ENCODE peak calls at places on chromosomes 12 and 14, in ten cellular contexts. One of them, this sample, is unnamed.
A peak's percentile ranks its signal among the peaks of the same experiment; 100 is the strongest.

GRCh38 chr12:45348311-45348710 is 132.4 kb downstream of the ANO6 start:
- DNase-seq in hepatocyte: no peak
- DNase-seq in thoracic aorta: no peak
- DNase-seq in spleen: no peak
- DNase-seq in PC-3: no peak
- DNase-seq in CD8-positive, alpha-beta T cell: no peak
- DNase-seq in IMR-90: no peak
- DNase-seq in tibial artery: no peak
- DNase-seq in pancreas: no peak
- DNase-seq in endodermal cell: no peak
- DNase-seq in this sample: no peak

GRCh38 chr12:70271025-70271424 is 27.8 kb downstream of the CNOT2 start:
- DNase-seq in hepatocyte: peak; percentile 11
- DNase-seq in thoracic aorta: no peak
- DNase-seq in spleen: no peak
- DNase-seq in PC-3: no peak
- DNase-seq in CD8-positive, alpha-beta T cell: no peak
- DNase-seq in IMR-90: no peak
- DNase-seq in tibial artery: no peak
- DNase-seq in pancreas: no peak
- DNase-seq in endodermal cell: no peak
- DNase-seq in this sample: no peak

GRCh38 chr14:76467843-76468242 is 91.9 kb downstream of the ESRRB start:
- DNase-seq in hepatocyte: peak; percentile 36
- DNase-seq in thoracic aorta: no peak
- DNase-seq in spleen: no peak
- DNase-seq in PC-3: no peak
- DNase-seq in CD8-positive, alpha-beta T cell: no peak
- DNase-seq in IMR-90: no peak
- DNase-seq in tibial artery: no peak
- DNase-seq in pancreas: no peak
- DNase-seq in endodermal cell: no peak
- DNase-seq in this sample: no peak

GRCh38 chr12:93245543-93245942 is 132.2 kb upstream of the NUDT4 start:
- DNase-seq in hepatocyte: no peak
- DNase-seq in thoracic aorta: no peak
- DNase-seq in spleen: peak; percentile 84
- DNase-seq in PC-3: no peak
- DNase-seq in CD8-positive, alpha-beta T cell: peak; percentile 51
- DNase-seq in IMR-90: no peak
- DNase-seq in tibial artery: no peak
- DNase-seq in pancreas: no peak
- DNase-seq in endodermal cell: peak; percentile 67
- DNase-seq in this sample: peak; percentile 59

GRCh38 chr12:69985656-69986055 is 160.6 kb downstream of the MYRFL start:
- DNase-seq in hepatocyte: no peak
- DNase-seq in thoracic aorta: no peak
- DNase-seq in spleen: no peak
- DNase-seq in PC-3: peak; percentile 56
- DNase-seq in CD8-positive, alpha-beta T cell: no peak
- DNase-seq in IMR-90: no peak
- DNase-seq in tibial artery: no peak
- DNase-seq in pancreas: no peak
- DNase-seq in endodermal cell: peak; percentile 91
- DNase-seq in this sample: no peak

GRCh38 chr12:42641231-42641630 is 51.7 kb upstream of the PRICKLE1 start:
- DNase-seq in hepatocyte: peak; percentile 9
- DNase-seq in thoracic aorta: no peak
- DNase-seq in spleen: no peak
- DNase-seq in PC-3: no peak
- DNase-seq in CD8-positive, alpha-beta T cell: no peak
- DNase-seq in IMR-90: peak; percentile 46
- DNase-seq in tibial artery: no peak
- DNase-seq in pancreas: no peak
- DNase-seq in endodermal cell: no peak
- DNase-seq in this sample: no peak

GRCh38 chr14:106844608-106845285 is 1318.4 kb downstream of the TMEM121 start:
- DNase-seq in hepatocyte: no peak
- DNase-seq in thoracic aorta: no peak
- DNase-seq in spleen: peak; percentile 96
- DNase-seq in PC-3: peak; percentile 51
- DNase-seq in CD8-positive, alpha-beta T cell: peak; percentile 82
- DNase-seq in IMR-90: no peak
- DNase-seq in tibial artery: peak; percentile 53
- DNase-seq in pancreas: peak; percentile 76
- DNase-seq in endodermal cell: no peak
- DNase-seq in this sample: peak; percentile 72

GRCh38 chr14:89425931-89426330 is 8.9 kb upstream of the FOXN3 start:
- DNase-seq in hepatocyte: peak; percentile 39
- DNase-seq in thoracic aorta: no peak
- DNase-seq in spleen: no peak
- DNase-seq in PC-3: peak; percentile 91
- DNase-seq in CD8-positive, alpha-beta T cell: no peak
- DNase-seq in IMR-90: peak; percentile 99
- DNase-seq in tibial artery: peak; percentile 56
- DNase-seq in pancreas: no peak
- DNase-seq in endodermal cell: no peak
- DNase-seq in this sample: no peak

GRCh38 chr12:82314406-82314892 is 43.7 kb downstream of the CCDC59 start:
- DNase-seq in hepatocyte: peak; percentile 77
- DNase-seq in thoracic aorta: no peak
- DNase-seq in spleen: no peak
- DNase-seq in PC-3: peak; percentile 36
- DNase-seq in CD8-positive, alpha-beta T cell: no peak
- DNase-seq in IMR-90: no peak
- DNase-seq in tibial artery: no peak
- DNase-seq in pancreas: peak; percentile 54
- DNase-seq in endodermal cell: peak; percentile 92
- DNase-seq in this sample: no peak

GRCh38 chr14:41609704-41610183 is 3.1 kb downstream of the LRFN5 start:
- DNase-seq in hepatocyte: peak; percentile 87
- DNase-seq in thoracic aorta: no peak
- DNase-seq in spleen: peak; percentile 77
- DNase-seq in PC-3: peak; percentile 56
- DNase-seq in CD8-positive, alpha-beta T cell: no peak
- DNase-seq in IMR-90: peak; percentile 58
- DNase-seq in tibial artery: peak; percentile 32
- DNase-seq in pancreas: no peak
- DNase-seq in endodermal cell: peak; percentile 94
- DNase-seq in this sample: no peak

GRCh38 chr14:92969470-92970232 is 46.7 kb downstream of the CHGA start:
- DNase-seq in hepatocyte: no peak
- DNase-seq in thoracic aorta: no peak
- DNase-seq in spleen: peak; percentile 64
- DNase-seq in PC-3: no peak
- DNase-seq in CD8-positive, alpha-beta T cell: no peak
- DNase-seq in IMR-90: no peak
- DNase-seq in tibial artery: no peak
- DNase-seq in pancreas: no peak
- DNase-seq in endodermal cell: no peak
- DNase-seq in this sample: no peak

DNA sequence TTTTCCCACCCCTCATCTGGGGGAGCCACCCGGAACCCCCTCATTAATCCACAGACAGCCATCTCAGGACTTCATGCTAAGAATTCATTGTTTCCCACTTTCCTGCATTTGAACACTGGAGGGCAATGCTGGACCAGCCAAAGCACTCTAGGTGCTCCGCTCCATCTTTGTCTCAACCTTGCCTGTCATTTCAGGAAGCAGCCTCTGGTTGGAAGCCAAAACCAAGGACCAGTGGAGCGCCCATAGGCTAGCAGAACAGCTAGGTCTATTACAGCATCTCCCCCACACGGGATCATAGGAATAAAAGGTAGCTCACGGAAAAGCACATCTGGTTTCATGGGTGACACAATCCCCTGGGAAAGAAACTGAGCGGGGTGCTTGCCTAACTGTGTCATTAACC is 197.1 kb downstream of the DAD1 start:
- DNase-seq in hepatocyte: peak; percentile 78
- DNase-seq in thoracic aorta: no peak
- DNase-seq in spleen: peak; percentile 77
- DNase-seq in PC-3: peak; percentile 85
- DNase-seq in CD8-positive, alpha-beta T cell: no peak
- DNase-seq in IMR-90: peak; percentile 65
- DNase-seq in tibial artery: peak; percentile 40
- DNase-seq in pancreas: peak; percentile 55
- DNase-seq in endodermal cell: peak; percentile 85
- DNase-seq in this sample: no peak
- H3K4me1 ChIP-seq in hepatocyte: peaks cover 5% of the 10 kb centered on the region
- H3K4me1 ChIP-seq in thoracic aorta: peaks cover 3% of the 10 kb centered on the region
- H3K4me1 ChIP-seq in spleen: no peaks in the 10 kb centered on the region
- H3K4me1 ChIP-seq in PC-3: peaks cover 55% of the 10 kb centered on the region
- H3K4me1 ChIP-seq in CD8-positive, alpha-beta T cell: no peaks in the 10 kb centered on the region
- H3K4me1 ChIP-seq in IMR-90: no peaks in the 10 kb centered on the region
- H3K4me1 ChIP-seq in tibial artery: no peaks in the 10 kb centered on the region
- H3K4me1 ChIP-seq in pancreas: no peaks in the 10 kb centered on the region
- H3K4me1 ChIP-seq in endodermal cell: peaks cover 7% of the 10 kb centered on the region
- H3K4me1 ChIP-seq in this sample: no peaks in the 10 kb centered on the region

GRCh38 chr14:53979747-53980642 is 23.4 kb upstream of the BMP4 start:
- DNase-seq in hepatocyte: no peak
- DNase-seq in thoracic aorta: no peak
- DNase-seq in spleen: no peak
- DNase-seq in PC-3: no peak
- DNase-seq in CD8-positive, alpha-beta T cell: no peak
- DNase-seq in IMR-90: peak; percentile 60
- DNase-seq in tibial artery: peak; percentile 28
- DNase-seq in pancreas: no peak
- DNase-seq in endodermal cell: peak; percentile 82
- DNase-seq in this sample: no peak
- H3K27ac ChIP-seq in hepatocyte: no peak overlapping the region
- H3K27ac ChIP-seq in thoracic aorta: no peak overlapping the region
- H3K27ac ChIP-seq in spleen: no peak overlapping the region
- H3K27ac ChIP-seq in PC-3: no peak overlapping the region
- H3K27ac ChIP-seq in CD8-positive, alpha-beta T cell: no peak overlapping the region
- H3K27ac ChIP-seq in IMR-90: no peak overlapping the region
- H3K27ac ChIP-seq in tibial artery: no peak overlapping the region
- H3K27ac ChIP-seq in pancreas: no peak overlapping the region
- H3K27ac ChIP-seq in endodermal cell: no peak overlapping the region
- H3K27ac ChIP-seq in this sample: no peak overlapping the region

DNA sequence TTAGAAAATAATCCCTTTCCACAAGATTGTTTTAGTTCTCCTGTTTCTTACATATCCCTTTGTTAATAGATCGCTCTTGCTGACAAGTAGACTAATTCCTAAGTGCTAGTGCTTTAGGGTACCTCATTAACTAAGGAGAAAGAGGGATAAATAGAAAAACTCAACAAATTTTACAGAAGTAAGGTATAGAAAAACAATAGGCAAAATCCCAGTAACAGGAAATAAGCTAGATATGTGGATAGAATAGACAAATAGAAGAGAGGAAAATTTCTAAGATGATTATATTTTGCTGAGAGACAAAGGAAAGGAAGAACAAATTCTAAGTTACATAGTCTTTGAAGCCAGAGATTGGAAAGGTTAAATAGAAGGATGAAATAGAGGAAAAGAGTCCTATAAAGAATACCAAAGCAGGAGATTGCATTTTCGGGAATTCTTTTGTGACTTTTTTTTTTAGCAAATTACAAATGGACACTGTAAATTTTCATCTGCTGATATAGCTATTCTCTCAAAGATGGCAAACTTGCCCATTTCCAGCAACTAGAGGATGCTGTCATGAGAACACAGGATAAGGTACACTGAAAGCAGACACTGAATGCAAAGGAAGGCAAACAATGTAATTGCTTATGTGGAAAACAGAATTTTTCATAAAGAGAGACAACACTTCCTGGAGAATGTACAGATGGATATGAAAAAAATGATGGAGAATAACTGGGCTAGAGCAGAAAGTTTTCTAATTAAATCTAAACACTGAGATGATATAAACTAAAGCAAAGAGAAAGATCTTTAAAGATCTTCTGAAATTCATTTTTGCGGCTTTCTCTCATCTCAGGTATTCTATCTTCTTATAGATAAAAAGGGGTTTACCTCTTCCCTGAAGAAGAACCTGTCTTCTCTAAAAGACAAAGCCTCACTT is 765 bp downstream of the CD69 start:
- DNase-seq in hepatocyte: no peak
- DNase-seq in thoracic aorta: no peak
- DNase-seq in spleen: no peak
- DNase-seq in PC-3: no peak
- DNase-seq in CD8-positive, alpha-beta T cell: no peak
- DNase-seq in IMR-90: no peak
- DNase-seq in tibial artery: no peak
- DNase-seq in pancreas: no peak
- DNase-seq in endodermal cell: no peak
- DNase-seq in this sample: no peak
- H3K27me3 ChIP-seq in hepatocyte: no peaks in the 10 kb centered on the region
- H3K27me3 ChIP-seq in thoracic aorta: no peaks in the 10 kb centered on the region
- H3K27me3 ChIP-seq in spleen: no peaks in the 10 kb centered on the region
- H3K27me3 ChIP-seq in PC-3: no peaks in the 10 kb centered on the region
- H3K27me3 ChIP-seq in CD8-positive, alpha-beta T cell: no peaks in the 10 kb centered on the region
- H3K27me3 ChIP-seq in IMR-90: no peaks in the 10 kb centered on the region
- H3K27me3 ChIP-seq in tibial artery: no peaks in the 10 kb centered on the region
- H3K27me3 ChIP-seq in pancreas: no peaks in the 10 kb centered on the region
- H3K27me3 ChIP-seq in endodermal cell: no peaks in the 10 kb centered on the region
- H3K27me3 ChIP-seq in this sample: no peaks in the 10 kb centered on the region

GRCh38 chr14:65429757-65430156 is 17.2 kb downstream of the FUT8 start:
- DNase-seq in hepatocyte: no peak
- DNase-seq in thoracic aorta: no peak
- DNase-seq in spleen: no peak
- DNase-seq in PC-3: no peak
- DNase-seq in CD8-positive, alpha-beta T cell: no peak
- DNase-seq in IMR-90: no peak
- DNase-seq in tibial artery: no peak
- DNase-seq in pancreas: no peak
- DNase-seq in endodermal cell: no peak
- DNase-seq in this sample: no peak
- H3K4me1 ChIP-seq in hepatocyte: no peaks in the 10 kb centered on the region
- H3K4me1 ChIP-seq in thoracic aorta: no peaks in the 10 kb centered on the region
- H3K4me1 ChIP-seq in spleen: no peaks in the 10 kb centered on the region
- H3K4me1 ChIP-seq in PC-3: peaks cover 21% of the 10 kb centered on the region
- H3K4me1 ChIP-seq in CD8-positive, alpha-beta T cell: peaks cover 6% of the 10 kb centered on the region
- H3K4me1 ChIP-seq in IMR-90: peaks cover 2% of the 10 kb centered on the region
- H3K4me1 ChIP-seq in tibial artery: peaks cover 3% of the 10 kb centered on the region
- H3K4me1 ChIP-seq in pancreas: no peaks in the 10 kb centered on the region
- H3K4me1 ChIP-seq in endodermal cell: peaks cover 9% of the 10 kb centered on the region
- H3K4me1 ChIP-seq in this sample: peaks cover 4% of the 10 kb centered on the region

DNA sequence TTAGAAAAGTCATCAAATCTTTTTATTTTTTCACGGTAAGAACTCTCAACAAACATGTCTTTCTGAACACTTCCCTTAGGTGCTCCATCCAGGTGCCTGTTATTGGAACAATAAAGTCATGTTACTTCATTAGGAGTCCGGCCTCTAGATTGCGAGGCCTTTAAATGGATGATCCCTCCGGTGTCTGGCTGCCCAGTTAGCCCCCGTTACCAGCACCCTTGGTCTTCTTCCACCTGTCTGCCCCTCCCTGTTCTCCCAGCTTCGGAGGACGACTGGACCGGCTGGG is 593 bp upstream of the PA2G4 start:
- DNase-seq in hepatocyte: no peak
- DNase-seq in thoracic aorta: no peak
- DNase-seq in spleen: no peak
- DNase-seq in PC-3: no peak
- DNase-seq in CD8-positive, alpha-beta T cell: no peak
- DNase-seq in IMR-90: no peak
- DNase-seq in tibial artery: no peak
- DNase-seq in pancreas: no peak
- DNase-seq in endodermal cell: no peak
- DNase-seq in this sample: no peak
- H3K27ac ChIP-seq in hepatocyte: peak overlapping the region; percentile 55
- H3K27ac ChIP-seq in thoracic aorta: peak overlapping the region; percentile 73
- H3K27ac ChIP-seq in spleen: peak overlapping the region; percentile 85
- H3K27ac ChIP-seq in PC-3: peak overlapping the region; percentile 81
- H3K27ac ChIP-seq in CD8-positive, alpha-beta T cell: peak overlapping the region; percentile 53
- H3K27ac ChIP-seq in IMR-90: peak overlapping the region; percentile 48
- H3K27ac ChIP-seq in tibial artery: peak overlapping the region; percentile 80
- H3K27ac ChIP-seq in pancreas: peak overlapping the region; percentile 79
- H3K27ac ChIP-seq in endodermal cell: peak overlapping the region; percentile 56
- H3K27ac ChIP-seq in this sample: peak overlapping the region; percentile 82